ENCODE peak calls at places on chromosome 15, in ten cellular contexts. One of them, this sample, is unnamed.

GRCh38 chr15:41876007-41876406 is 17.8 kb downstream of the SPTBN5 start:
- DNase-seq in activated CD8-positive, alpha-beta T cell treated with anti-CD3 and anti-CD28 coated beads for 36 hours: no peak
- DNase-seq in fibroblast of the aortic adventitia: no peak
- DNase-seq in progenitor cell of endocrine pancreas: no peak
- DNase-seq in psoas muscle: no peak
- DNase-seq in GM06990: no peak
- DNase-seq in GM10248: no peak
- DNase-seq in right atrium auricular region: no peak
- DNase-seq in neural progenitor cell: no peak
- DNase-seq in hepatocyte: no peak
- DNase-seq in this sample: no peak

GRCh38 chr15:92623435-92623834 is 32.1 kb downstream of the FAM174B start:
- DNase-seq in hepatocyte: no peak
- DNase-seq in right atrium auricular region: no peak
- DNase-seq in neural progenitor cell: no peak
- DNase-seq in progenitor cell of endocrine pancreas: no peak
- DNase-seq in activated CD8-positive, alpha-beta T cell treated with anti-CD3 and anti-CD28 coated beads for 36 hours: no peak
- DNase-seq in psoas muscle: peak
- DNase-seq in GM10248: no peak
- DNase-seq in GM06990: no peak
- DNase-seq in fibroblast of the aortic adventitia: no peak
- DNase-seq in this sample: no peak

GRCh38 chr15:49904296-49904695 is 214.7 kb downstream of the ATP8B4 start:
- DNase-seq in right atrium auricular region: no peak
- DNase-seq in activated CD8-positive, alpha-beta T cell treated with anti-CD3 and anti-CD28 coated beads for 36 hours: no peak
- DNase-seq in psoas muscle: no peak
- DNase-seq in neural progenitor cell: no peak
- DNase-seq in progenitor cell of endocrine pancreas: no peak
- DNase-seq in GM10248: no peak
- DNase-seq in GM06990: no peak
- DNase-seq in hepatocyte: no peak
- DNase-seq in fibroblast of the aortic adventitia: peak
- DNase-seq in this sample: no peak

GRCh38 chr15:61527836-61528589 is 298.9 kb upstream of the RORA start:
- DNase-seq in activated CD8-positive, alpha-beta T cell treated with anti-CD3 and anti-CD28 coated beads for 36 hours: no peak
- DNase-seq in GM10248: no peak
- DNase-seq in psoas muscle: no peak
- DNase-seq in neural progenitor cell: peak
- DNase-seq in GM06990: no peak
- DNase-seq in right atrium auricular region: no peak
- DNase-seq in hepatocyte: no peak
- DNase-seq in progenitor cell of endocrine pancreas: no peak
- DNase-seq in fibroblast of the aortic adventitia: no peak
- DNase-seq in this sample: no peak

GRCh38 chr15:67762610-67763368 is 62.5 kb upstream of the SKOR1 start:
- DNase-seq in fibroblast of the aortic adventitia: no peak
- DNase-seq in GM10248: peak
- DNase-seq in progenitor cell of endocrine pancreas: no peak
- DNase-seq in GM06990: peak
- DNase-seq in neural progenitor cell: no peak
- DNase-seq in activated CD8-positive, alpha-beta T cell treated with anti-CD3 and anti-CD28 coated beads for 36 hours: peak
- DNase-seq in psoas muscle: no peak
- DNase-seq in right atrium auricular region: no peak
- DNase-seq in hepatocyte: no peak
- DNase-seq in this sample: peak

GRCh38 chr15:39145854-39146253 is 435.0 kb upstream of the THBS1 start:
- DNase-seq in GM06990: no peak
- DNase-seq in progenitor cell of endocrine pancreas: no peak
- DNase-seq in neural progenitor cell: no peak
- DNase-seq in hepatocyte: no peak
- DNase-seq in activated CD8-positive, alpha-beta T cell treated with anti-CD3 and anti-CD28 coated beads for 36 hours: no peak
- DNase-seq in psoas muscle: no peak
- DNase-seq in GM10248: no peak
- DNase-seq in fibroblast of the aortic adventitia: peak
- DNase-seq in right atrium auricular region: no peak
- DNase-seq in this sample: no peak

GRCh38 chr15:44381223-44381622 is 46.2 kb upstream of the CTDSPL2 start:
- DNase-seq in hepatocyte: no peak
- DNase-seq in progenitor cell of endocrine pancreas: no peak
- DNase-seq in right atrium auricular region: no peak
- DNase-seq in GM10248: no peak
- DNase-seq in GM06990: no peak
- DNase-seq in fibroblast of the aortic adventitia: peak
- DNase-seq in neural progenitor cell: no peak
- DNase-seq in psoas muscle: no peak
- DNase-seq in activated CD8-positive, alpha-beta T cell treated with anti-CD3 and anti-CD28 coated beads for 36 hours: no peak
- DNase-seq in this sample: no peak

GRCh38 chr15:63374686-63375520 is 6.7 kb downstream of the CA12 start:
- DNase-seq in fibroblast of the aortic adventitia: peak
- DNase-seq in hepatocyte: peak
- DNase-seq in GM10248: no peak
- DNase-seq in GM06990: no peak
- DNase-seq in activated CD8-positive, alpha-beta T cell treated with anti-CD3 and anti-CD28 coated beads for 36 hours: peak
- DNase-seq in psoas muscle: peak
- DNase-seq in progenitor cell of endocrine pancreas: no peak
- DNase-seq in neural progenitor cell: no peak
- DNase-seq in right atrium auricular region: peak
- DNase-seq in this sample: no peak

GRCh38 chr15:67406257-67406861 is 114.6 kb upstream of the C15orf61 start:
- DNase-seq in GM10248: no peak
- DNase-seq in hepatocyte: no peak
- DNase-seq in psoas muscle: no peak
- DNase-seq in activated CD8-positive, alpha-beta T cell treated with anti-CD3 and anti-CD28 coated beads for 36 hours: no peak
- DNase-seq in fibroblast of the aortic adventitia: peak
- DNase-seq in neural progenitor cell: no peak
- DNase-seq in progenitor cell of endocrine pancreas: no peak
- DNase-seq in right atrium auricular region: no peak
- DNase-seq in GM06990: no peak
- DNase-seq in this sample: no peak

GRCh38 chr15:90763700-90764099 is 46.6 kb downstream of the BLM start:
- DNase-seq in neural progenitor cell: no peak
- DNase-seq in activated CD8-positive, alpha-beta T cell treated with anti-CD3 and anti-CD28 coated beads for 36 hours: no peak
- DNase-seq in GM06990: no peak
- DNase-seq in hepatocyte: no peak
- DNase-seq in psoas muscle: no peak
- DNase-seq in right atrium auricular region: no peak
- DNase-seq in progenitor cell of endocrine pancreas: no peak
- DNase-seq in fibroblast of the aortic adventitia: no peak
- DNase-seq in GM10248: no peak
- DNase-seq in this sample: no peak

GRCh38 chr15:100094127-100094510 is 247.7 kb downstream of the ADAMTS17 start:
- DNase-seq in fibroblast of the aortic adventitia: no peak
- DNase-seq in hepatocyte: no peak
- DNase-seq in progenitor cell of endocrine pancreas: no peak
- DNase-seq in GM06990: no peak
- DNase-seq in psoas muscle: no peak
- DNase-seq in right atrium auricular region: no peak
- DNase-seq in GM10248: no peak
- DNase-seq in neural progenitor cell: no peak
- DNase-seq in activated CD8-positive, alpha-beta T cell treated with anti-CD3 and anti-CD28 coated beads for 36 hours: no peak
- DNase-seq in this sample: no peak

GRCh38 chr15:67064607-67065530 is 533 bp upstream of the SMAD3 start:
- DNase-seq in right atrium auricular region: no peak
- DNase-seq in neural progenitor cell: peak
- DNase-seq in fibroblast of the aortic adventitia: no peak
- DNase-seq in hepatocyte: peak
- DNase-seq in GM06990: peak
- DNase-seq in psoas muscle: no peak
- DNase-seq in activated CD8-positive, alpha-beta T cell treated with anti-CD3 and anti-CD28 coated beads for 36 hours: peak
- DNase-seq in progenitor cell of endocrine pancreas: peak
- DNase-seq in GM10248: peak
- DNase-seq in this sample: peak

GRCh38 chr15:43212299-43212698 is 8.5 kb downstream of the EPB42 start:
- DNase-seq in psoas muscle: no peak
- DNase-seq in hepatocyte: no peak
- DNase-seq in neural progenitor cell: no peak
- DNase-seq in fibroblast of the aortic adventitia: no peak
- DNase-seq in GM10248: no peak
- DNase-seq in GM06990: no peak
- DNase-seq in progenitor cell of endocrine pancreas: no peak
- DNase-seq in right atrium auricular region: no peak
- DNase-seq in activated CD8-positive, alpha-beta T cell treated with anti-CD3 and anti-CD28 coated beads for 36 hours: no peak
- DNase-seq in this sample: no peak

GRCh38 chr15:74336061-74337005 is 31.1 kb downstream of the CYP11A1 start:
- DNase-seq in activated CD8-positive, alpha-beta T cell treated with anti-CD3 and anti-CD28 coated beads for 36 hours: no peak
- DNase-seq in hepatocyte: no peak
- DNase-seq in right atrium auricular region: no peak
- DNase-seq in progenitor cell of endocrine pancreas: no peak
- DNase-seq in GM10248: no peak
- DNase-seq in fibroblast of the aortic adventitia: peak
- DNase-seq in GM06990: no peak
- DNase-seq in psoas muscle: no peak
- DNase-seq in neural progenitor cell: no peak
- DNase-seq in this sample: no peak

GRCh38 chr15:73965730-73966103 is 26.4 kb downstream of the STOML1 start:
- DNase-seq in GM06990: peak
- DNase-seq in right atrium auricular region: no peak
- DNase-seq in activated CD8-positive, alpha-beta T cell treated with anti-CD3 and anti-CD28 coated beads for 36 hours: peak
- DNase-seq in neural progenitor cell: no peak
- DNase-seq in hepatocyte: no peak
- DNase-seq in psoas muscle: no peak
- DNase-seq in GM10248: peak
- DNase-seq in fibroblast of the aortic adventitia: no peak
- DNase-seq in progenitor cell of endocrine pancreas: no peak
- DNase-seq in this sample: peak

GRCh38 chr15:63953524-63953923 is 92.8 kb downstream of the DAPK2 start:
- DNase-seq in activated CD8-positive, alpha-beta T cell treated with anti-CD3 and anti-CD28 coated beads for 36 hours: no peak
- DNase-seq in hepatocyte: no peak
- DNase-seq in neural progenitor cell: no peak
- DNase-seq in progenitor cell of endocrine pancreas: no peak
- DNase-seq in fibroblast of the aortic adventitia: no peak
- DNase-seq in psoas muscle: no peak
- DNase-seq in GM06990: no peak
- DNase-seq in right atrium auricular region: no peak
- DNase-seq in GM10248: no peak
- DNase-seq in this sample: no peak

GRCh38 chr15:99708563-99708962 is 24.7 kb downstream of the LYSMD4 start:
- DNase-seq in progenitor cell of endocrine pancreas: no peak
- DNase-seq in activated CD8-positive, alpha-beta T cell treated with anti-CD3 and anti-CD28 coated beads for 36 hours: no peak
- DNase-seq in fibroblast of the aortic adventitia: peak
- DNase-seq in psoas muscle: peak
- DNase-seq in neural progenitor cell: no peak
- DNase-seq in right atrium auricular region: peak
- DNase-seq in hepatocyte: peak
- DNase-seq in GM10248: no peak
- DNase-seq in GM06990: no peak
- DNase-seq in this sample: no peak

GRCh38 chr15:33729648-33730047 is 238.6 kb upstream of the CHRM5 start:
- DNase-seq in GM10248: no peak
- DNase-seq in neural progenitor cell: peak
- DNase-seq in activated CD8-positive, alpha-beta T cell treated with anti-CD3 and anti-CD28 coated beads for 36 hours: no peak
- DNase-seq in hepatocyte: peak
- DNase-seq in fibroblast of the aortic adventitia: peak
- DNase-seq in GM06990: no peak
- DNase-seq in right atrium auricular region: no peak
- DNase-seq in psoas muscle: no peak
- DNase-seq in progenitor cell of endocrine pancreas: no peak
- DNase-seq in this sample: no peak
- TF ChIP-seq CTCF in GM10248: peak
- TF ChIP-seq CTCF in neural progenitor cell: peak
- TF ChIP-seq CTCF in activated CD8-positive, alpha-beta T cell treated with anti-CD3 and anti-CD28 coated beads for 36 hours: no peak
- TF ChIP-seq CTCF in hepatocyte: peak
- TF ChIP-seq CTCF in fibroblast of the aortic adventitia: peak
- TF ChIP-seq CTCF in GM06990: peak
- TF ChIP-seq CTCF in right atrium auricular region: no peak
- TF ChIP-seq CTCF in psoas muscle: peak
- TF ChIP-seq CTCF in progenitor cell of endocrine pancreas: peak
- TF ChIP-seq CTCF in this sample: no peak

DNA sequence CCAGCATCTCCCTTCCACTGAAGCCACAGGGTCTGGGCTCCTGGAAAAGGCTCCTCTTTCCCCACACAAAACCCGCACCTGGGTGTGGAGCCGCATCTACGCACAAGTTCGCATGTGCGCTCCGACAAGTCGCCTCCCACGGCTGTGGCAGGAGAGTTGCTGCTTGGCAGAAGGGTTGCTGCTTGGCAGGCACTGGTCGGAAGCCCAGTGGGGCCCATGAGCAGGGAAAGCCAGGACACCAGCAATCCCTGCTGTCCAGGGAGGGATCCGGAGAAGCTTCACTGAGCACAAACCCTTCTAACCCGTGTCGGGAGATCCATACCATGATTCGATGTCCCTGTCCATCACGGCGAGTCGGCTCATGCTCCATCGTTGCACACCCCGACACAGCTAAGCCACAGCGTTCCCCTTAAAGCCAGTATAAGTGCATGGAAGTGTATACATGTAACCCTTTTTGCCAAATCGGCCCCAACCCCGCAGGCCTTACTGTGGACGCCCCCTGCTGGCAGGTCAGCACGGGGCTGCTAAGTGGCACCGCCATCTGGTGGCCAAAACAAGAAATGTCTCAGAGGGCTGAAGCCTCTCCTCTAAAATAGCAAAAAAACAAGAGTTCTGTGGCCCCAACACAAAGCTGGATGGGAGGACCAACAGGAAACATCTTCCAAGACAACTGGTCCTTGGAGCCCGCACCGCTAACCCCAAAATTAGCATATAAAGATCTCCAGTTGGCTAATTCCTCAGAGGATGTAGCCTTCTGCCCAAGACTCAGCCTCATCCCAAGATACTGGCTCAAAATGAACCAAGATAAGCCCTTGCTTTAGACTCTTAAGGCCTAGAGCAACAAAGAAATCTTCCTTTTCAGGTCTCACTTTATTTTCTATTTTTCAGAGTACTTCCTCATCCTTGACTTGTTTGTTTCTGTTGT is 8.3 kb downstream of the ANKRD63 start:
- DNase-seq in psoas muscle: peak
- DNase-seq in fibroblast of the aortic adventitia: peak
- DNase-seq in progenitor cell of endocrine pancreas: peak
- DNase-seq in activated CD8-positive, alpha-beta T cell treated with anti-CD3 and anti-CD28 coated beads for 36 hours: peak
- DNase-seq in right atrium auricular region: peak
- DNase-seq in hepatocyte: peak
- DNase-seq in neural progenitor cell: peak
- DNase-seq in GM10248: peak
- DNase-seq in GM06990: peak
- DNase-seq in this sample: peak
- TF ChIP-seq CTCF in psoas muscle: peak
- TF ChIP-seq CTCF in fibroblast of the aortic adventitia: peak
- TF ChIP-seq CTCF in progenitor cell of endocrine pancreas: peak
- TF ChIP-seq CTCF in activated CD8-positive, alpha-beta T cell treated with anti-CD3 and anti-CD28 coated beads for 36 hours: peak
- TF ChIP-seq CTCF in right atrium auricular region: peak
- TF ChIP-seq CTCF in hepatocyte: peak
- TF ChIP-seq CTCF in neural progenitor cell: peak
- TF ChIP-seq CTCF in GM10248: peak
- TF ChIP-seq CTCF in GM06990: peak
- TF ChIP-seq CTCF in this sample: peak

GRCh38 chr15:70140031-70140542 is 42.4 kb upstream of the TLE3 start:
- DNase-seq in progenitor cell of endocrine pancreas: no peak
- DNase-seq in right atrium auricular region: no peak
- DNase-seq in neural progenitor cell: no peak
- DNase-seq in hepatocyte: no peak
- DNase-seq in fibroblast of the aortic adventitia: no peak
- DNase-seq in activated CD8-positive, alpha-beta T cell treated with anti-CD3 and anti-CD28 coated beads for 36 hours: no peak
- DNase-seq in GM10248: no peak
- DNase-seq in GM06990: no peak
- DNase-seq in psoas muscle: no peak
- DNase-seq in this sample: no peak
- TF ChIP-seq CTCF in progenitor cell of endocrine pancreas: no peak
- TF ChIP-seq CTCF in right atrium auricular region: no peak
- TF ChIP-seq CTCF in neural progenitor cell: no peak
- TF ChIP-seq CTCF in hepatocyte: no peak
- TF ChIP-seq CTCF in fibroblast of the aortic adventitia: no peak
- TF ChIP-seq CTCF in activated CD8-positive, alpha-beta T cell treated with anti-CD3 and anti-CD28 coated beads for 36 hours: no peak
- TF ChIP-seq CTCF in GM10248: no peak
- TF ChIP-seq CTCF in GM06990: no peak
- TF ChIP-seq CTCF in psoas muscle: no peak
- TF ChIP-seq CTCF in this sample: no peak

GRCh38 chr15:88904808-88905327 is 8.3 kb downstream of the MFGE8 start:
- DNase-seq in progenitor cell of endocrine pancreas: peak
- DNase-seq in GM06990: peak
- DNase-seq in activated CD8-positive, alpha-beta T cell treated with anti-CD3 and anti-CD28 coated beads for 36 hours: peak
- DNase-seq in right atrium auricular region: peak
- DNase-seq in hepatocyte: peak
- DNase-seq in GM10248: peak
- DNase-seq in psoas muscle: peak
- DNase-seq in neural progenitor cell: peak
- DNase-seq in fibroblast of the aortic adventitia: peak
- DNase-seq in this sample: peak
- TF ChIP-seq CTCF in progenitor cell of endocrine pancreas: peak
- TF ChIP-seq CTCF in GM06990: peak
- TF ChIP-seq CTCF in activated CD8-positive, alpha-beta T cell treated with anti-CD3 and anti-CD28 coated beads for 36 hours: peak
- TF ChIP-seq CTCF in right atrium auricular region: peak
- TF ChIP-seq CTCF in hepatocyte: peak
- TF ChIP-seq CTCF in GM10248: peak
- TF ChIP-seq CTCF in psoas muscle: peak
- TF ChIP-seq CTCF in neural progenitor cell: peak
- TF ChIP-seq CTCF in fibroblast of the aortic adventitia: peak
- TF ChIP-seq CTCF in this sample: peak

This sample was measured in GM13977.